ENCODE peak calls at places on chromosomes 5 and 9, in four cellular contexts. One of them, this sample, is unnamed. For H3K9me3 and H3K4me1, the result is how much of the 10 kb centered on the place peaks cover.

GRCh38 chr5:72377920-72378635 is 57.9 kb downstream of the PTCD2 start:
- DNase-seq in lower lobe of right lung: no peak
- DNase-seq in heart right ventricle: peak
- DNase-seq in hepatocyte: no peak
- DNase-seq in this sample: no peak

GRCh38 chr9:87595605-87596004 is 97.9 kb downstream of the DAPK1 start:
- DNase-seq in lower lobe of right lung: peak
- DNase-seq in heart right ventricle: no peak
- DNase-seq in hepatocyte: peak
- DNase-seq in this sample: peak

GRCh38 chr5:61702784-61703183 is 370.7 kb downstream of the ZSWIM6 start:
- DNase-seq in lower lobe of right lung: no peak
- DNase-seq in heart right ventricle: no peak
- DNase-seq in hepatocyte: no peak
- DNase-seq in this sample: no peak

GRCh38 chr5:32277782-32278181 is 35.0 kb downstream of the MTMR12 start:
- DNase-seq in lower lobe of right lung: no peak
- DNase-seq in heart right ventricle: no peak
- DNase-seq in hepatocyte: no peak
- DNase-seq in this sample: no peak

GRCh38 chr9:96565684-96566360 is 53.8 kb downstream of the CDC14B start:
- DNase-seq in lower lobe of right lung: no peak
- DNase-seq in heart right ventricle: no peak
- DNase-seq in hepatocyte: peak
- DNase-seq in this sample: no peak

GRCh38 chr9:18905883-18906649 is 126.9 kb downstream of the SAXO1 start:
- DNase-seq in lower lobe of right lung: no peak
- DNase-seq in heart right ventricle: no peak
- DNase-seq in hepatocyte: no peak
- DNase-seq in this sample: no peak

GRCh38 chr9:133130721-133131244 is 9.7 kb upstream of the RALGDS start:
- DNase-seq in lower lobe of right lung: no peak
- DNase-seq in heart right ventricle: no peak
- DNase-seq in hepatocyte: no peak
- DNase-seq in this sample: no peak

GRCh38 chr9:137688725-137689124 is 69.9 kb downstream of the EHMT1 start:
- DNase-seq in lower lobe of right lung: no peak
- DNase-seq in heart right ventricle: no peak
- DNase-seq in hepatocyte: no peak
- DNase-seq in this sample: no peak

GRCh38 chr9:16133556-16134227 is 580.8 kb downstream of the CCDC171 start:
- DNase-seq in lower lobe of right lung: peak
- DNase-seq in heart right ventricle: peak
- DNase-seq in hepatocyte: peak
- DNase-seq in this sample: no peak

GRCh38 chr9:25677301-25678146 is 720 bp downstream of the TUSC1 start:
- DNase-seq in lower lobe of right lung: peak
- DNase-seq in heart right ventricle: peak
- DNase-seq in hepatocyte: peak
- DNase-seq in this sample: peak

GRCh38 chr5:139637438-139638089 is 10.6 kb upstream of the CXXC5 start:
- DNase-seq in lower lobe of right lung: peak
- DNase-seq in heart right ventricle: peak
- DNase-seq in hepatocyte: peak
- DNase-seq in this sample: peak

DNA sequence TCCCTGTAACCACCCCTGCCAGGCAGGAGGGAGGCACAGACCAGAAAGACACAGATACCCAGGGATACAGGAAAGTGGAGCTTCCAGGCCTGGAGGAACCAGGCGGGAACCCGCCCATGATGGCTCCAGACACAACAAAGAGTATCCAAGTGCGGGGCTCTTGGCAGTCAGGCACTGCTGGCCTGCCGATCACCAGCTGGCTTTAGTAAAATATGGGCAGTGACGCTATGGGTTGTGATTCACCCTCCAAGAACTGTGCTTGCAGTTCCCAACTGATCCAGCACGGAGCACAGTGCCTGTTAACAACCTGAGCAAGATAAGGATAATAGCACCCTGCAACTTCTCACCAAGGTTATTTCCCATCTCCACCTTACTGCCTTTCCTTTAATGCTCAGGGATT is 463.3 kb downstream of the IRX1 start:
- DNase-seq in lower lobe of right lung: no peak
- DNase-seq in heart right ventricle: no peak
- DNase-seq in hepatocyte: peak
- DNase-seq in this sample: no peak
- H3K9me3 ChIP-seq in lower lobe of right lung: under half
- H3K9me3 ChIP-seq in heart right ventricle: under half
- H3K9me3 ChIP-seq in hepatocyte: under half
- H3K9me3 ChIP-seq in this sample: under half

DNA sequence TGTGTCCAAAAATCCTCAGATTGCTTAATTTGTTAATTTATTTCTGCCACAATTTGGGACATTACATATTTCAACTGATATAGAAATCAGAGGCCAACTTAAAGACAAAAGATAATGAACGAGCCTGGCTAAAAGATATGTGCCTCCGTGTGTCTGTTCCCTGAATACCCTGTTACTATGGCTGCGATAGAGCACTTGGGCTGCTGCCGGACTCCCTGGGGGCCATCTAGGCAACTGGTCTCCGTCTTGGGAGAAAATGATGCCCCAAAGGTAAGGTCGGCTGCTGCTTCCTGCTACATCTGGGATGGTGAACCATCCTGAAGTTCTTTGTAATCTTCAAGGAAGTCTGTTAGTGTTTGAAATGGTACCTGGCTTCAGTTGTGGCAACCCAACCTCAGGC is 72.0 kb downstream of the RCL1 start:
- DNase-seq in lower lobe of right lung: no peak
- DNase-seq in heart right ventricle: no peak
- DNase-seq in hepatocyte: no peak
- DNase-seq in this sample: no peak
- H3K4me1 ChIP-seq in lower lobe of right lung: under half
- H3K4me1 ChIP-seq in heart right ventricle: under half
- H3K4me1 ChIP-seq in hepatocyte: under half
- H3K4me1 ChIP-seq in this sample: under half

DNA sequence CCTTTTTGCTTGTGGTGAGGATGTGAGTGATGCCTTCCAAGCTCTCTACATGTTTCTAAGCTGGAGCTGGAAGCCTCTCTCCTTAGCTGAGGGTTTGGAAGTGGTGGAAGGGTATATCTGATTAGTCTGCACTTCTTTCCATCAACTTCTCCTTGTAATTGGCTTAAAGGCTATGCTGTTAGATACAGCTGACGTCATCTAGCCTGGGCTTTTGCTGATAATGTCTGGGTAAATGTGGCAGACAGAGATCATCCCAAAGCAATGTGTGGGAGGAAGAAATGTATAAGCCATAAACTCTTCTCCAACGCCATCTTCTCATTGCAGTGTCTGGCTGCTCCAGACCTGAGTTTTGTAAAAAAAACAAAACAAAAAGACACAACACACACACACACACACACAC is 29.3 kb downstream of the ZNF354C start:
- DNase-seq in lower lobe of right lung: no peak
- DNase-seq in heart right ventricle: no peak
- DNase-seq in hepatocyte: no peak
- DNase-seq in this sample: no peak
- H3K9me3 ChIP-seq in lower lobe of right lung: half or more
- H3K9me3 ChIP-seq in heart right ventricle: under half
- H3K9me3 ChIP-seq in hepatocyte: half or more
- H3K9me3 ChIP-seq in this sample: half or more

DNA sequence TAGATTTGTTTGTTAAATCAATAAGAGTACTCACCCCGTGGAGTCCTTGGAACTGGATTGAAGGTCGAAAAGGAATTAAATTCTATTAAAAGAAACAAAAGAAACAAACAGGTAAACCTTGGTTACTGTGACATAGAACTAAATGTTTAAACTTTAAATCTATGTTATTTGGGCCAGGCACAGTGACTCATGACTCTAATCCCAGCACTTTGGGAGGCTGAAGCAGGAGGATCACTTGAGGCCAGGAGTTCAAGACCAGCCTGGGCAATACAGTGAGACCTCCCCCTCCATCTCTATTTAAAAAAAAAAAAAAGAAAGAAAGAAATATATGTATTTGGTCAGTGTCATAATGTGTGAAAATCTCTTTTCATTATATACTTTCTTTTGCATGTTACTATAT is 18.7 kb downstream of the ELL2 start:
- DNase-seq in lower lobe of right lung: no peak
- DNase-seq in heart right ventricle: no peak
- DNase-seq in hepatocyte: no peak
- DNase-seq in this sample: no peak
- H3K4me1 ChIP-seq in lower lobe of right lung: under half
- H3K4me1 ChIP-seq in heart right ventricle: under half
- H3K4me1 ChIP-seq in hepatocyte: under half
- H3K4me1 ChIP-seq in this sample: under half

DNA sequence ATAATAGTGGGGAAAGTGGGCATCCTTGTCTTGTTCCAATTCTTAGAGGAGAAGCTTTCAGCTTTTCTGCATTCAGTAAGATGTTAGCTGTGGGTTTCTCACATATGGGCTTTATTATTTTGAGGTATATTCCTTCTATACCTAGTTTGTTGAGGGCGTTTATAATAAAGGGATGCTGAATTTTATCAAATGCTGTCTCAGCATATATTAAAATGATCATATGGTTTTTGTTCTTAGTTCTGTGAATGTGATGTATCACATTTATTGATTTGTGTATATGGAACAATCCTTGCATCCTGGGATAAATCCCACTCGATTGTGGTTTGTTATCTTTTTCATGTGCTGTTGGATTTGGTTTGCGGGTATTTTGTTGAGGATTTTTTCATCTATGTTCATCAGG is 43.1 kb downstream of the FGD3 start:
- DNase-seq in lower lobe of right lung: no peak
- DNase-seq in heart right ventricle: no peak
- DNase-seq in hepatocyte: no peak
- DNase-seq in this sample: no peak
- H3K9me3 ChIP-seq in lower lobe of right lung: under half
- H3K9me3 ChIP-seq in heart right ventricle: under half
- H3K9me3 ChIP-seq in hepatocyte: under half
- H3K9me3 ChIP-seq in this sample: under half

DNA sequence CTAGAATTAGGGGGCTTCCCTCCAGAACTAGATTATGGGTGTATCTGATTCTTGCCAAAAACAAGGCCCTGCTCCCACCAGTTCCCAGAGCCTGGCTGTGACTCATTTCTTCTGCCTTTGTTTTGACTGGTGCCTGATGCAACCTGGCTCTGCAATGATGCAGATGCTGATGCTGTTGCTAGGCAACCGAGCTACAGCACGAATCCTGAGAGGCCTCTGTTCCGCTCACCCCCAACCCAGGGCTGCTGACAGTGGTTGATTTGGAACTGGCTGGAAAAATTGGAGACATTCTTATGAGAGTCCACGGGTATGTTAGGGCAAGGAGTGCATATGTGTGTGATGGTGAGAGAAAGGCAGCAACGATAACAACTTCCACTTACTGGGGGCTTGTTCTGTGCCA is 100.3 kb downstream of the NSG2 start:
- DNase-seq in lower lobe of right lung: no peak
- DNase-seq in heart right ventricle: no peak
- DNase-seq in hepatocyte: no peak
- DNase-seq in this sample: no peak
- H3K4me1 ChIP-seq in lower lobe of right lung: under half
- H3K4me1 ChIP-seq in heart right ventricle: under half
- H3K4me1 ChIP-seq in hepatocyte: under half
- H3K4me1 ChIP-seq in this sample: under half

DNA sequence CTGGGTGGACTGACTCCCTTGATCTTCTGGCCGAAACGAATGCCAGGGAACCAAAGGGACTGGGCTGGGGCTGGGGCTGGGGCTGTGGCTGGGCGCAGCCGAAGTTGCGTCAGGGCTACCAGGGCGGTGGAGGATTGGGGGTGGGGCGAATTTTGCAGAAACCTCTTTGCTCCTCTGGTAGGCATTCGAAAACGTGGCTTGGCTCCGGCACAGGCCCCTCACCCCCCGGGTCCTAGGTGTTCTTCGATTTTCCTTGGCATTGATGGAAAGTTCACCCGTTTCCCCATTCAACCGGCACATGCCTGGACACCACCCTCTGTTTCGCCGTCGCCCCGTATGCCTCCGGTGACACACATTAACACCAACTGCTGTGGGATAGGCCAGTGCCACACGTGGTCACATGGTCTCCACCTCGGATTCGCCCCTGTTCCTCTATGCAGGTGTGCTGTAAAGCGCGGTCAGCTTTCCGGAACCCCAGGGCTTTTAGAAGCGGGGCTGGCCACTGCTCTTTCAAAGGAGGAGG is 477.1 kb downstream of the SPATA31A7 start:
- DNase-seq in lower lobe of right lung: no peak
- DNase-seq in heart right ventricle: no peak
- DNase-seq in hepatocyte: no peak
- DNase-seq in this sample: peak
- H3K9me3 ChIP-seq in lower lobe of right lung: under half
- H3K9me3 ChIP-seq in heart right ventricle: under half
- H3K9me3 ChIP-seq in hepatocyte: under half
- H3K9me3 ChIP-seq in this sample: under half

GRCh38 chr5:151156732-151157402 is 712 bp downstream of the ANXA6 start:
- DNase-seq in lower lobe of right lung: no peak
- DNase-seq in heart right ventricle: no peak
- DNase-seq in hepatocyte: peak
- DNase-seq in this sample: no peak
- H3K4me1 ChIP-seq in lower lobe of right lung: under half
- H3K4me1 ChIP-seq in heart right ventricle: under half
- H3K4me1 ChIP-seq in hepatocyte: under half
- H3K4me1 ChIP-seq in this sample: under half

GRCh38 chr5:1222147-1222546 is 3.0 kb upstream of the SLC6A18 start:
- DNase-seq in lower lobe of right lung: no peak
- DNase-seq in heart right ventricle: no peak
- DNase-seq in hepatocyte: no peak
- DNase-seq in this sample: no peak

GRCh38 chr5:1222621-1223277 is 2.4 kb upstream of the SLC6A18 start:
- DNase-seq in lower lobe of right lung: no peak
- DNase-seq in heart right ventricle: no peak
- DNase-seq in hepatocyte: no peak
- DNase-seq in this sample: no peak

GRCh38 chr5:1220831-1221230 is 4.3 kb upstream of the SLC6A18 start:
- DNase-seq in lower lobe of right lung: no peak
- DNase-seq in heart right ventricle: no peak
- DNase-seq in hepatocyte: no peak
- DNase-seq in this sample: no peak

GRCh38 chr5:1220351-1220750 is 4.8 kb upstream of the SLC6A18 start:
- DNase-seq in lower lobe of right lung: no peak
- DNase-seq in heart right ventricle: no peak
- DNase-seq in hepatocyte: no peak
- DNase-seq in this sample: no peak

GRCh38 chr5:1221721-1222120 is 3.5 kb upstream of the SLC6A18 start:
- DNase-seq in lower lobe of right lung: no peak
- DNase-seq in heart right ventricle: no peak
- DNase-seq in hepatocyte: no peak
- DNase-seq in this sample: no peak
- H3K9me3 ChIP-seq in lower lobe of right lung: under half
- H3K9me3 ChIP-seq in heart right ventricle: under half
- H3K9me3 ChIP-seq in hepatocyte: under half
- H3K9me3 ChIP-seq in this sample: under half

GRCh38 chr9:3794005-3794404 is 268.2 kb upstream of the RFX3 start:
- DNase-seq in lower lobe of right lung: no peak
- DNase-seq in heart right ventricle: no peak
- DNase-seq in hepatocyte: peak
- DNase-seq in this sample: no peak
- H3K4me1 ChIP-seq in lower lobe of right lung: under half
- H3K4me1 ChIP-seq in heart right ventricle: under half
- H3K4me1 ChIP-seq in hepatocyte: under half
- H3K4me1 ChIP-seq in this sample: under half